ENCODE peak calls at places on chromosomes 5 and 9, in eight cellular contexts. One of them, this sample, is unnamed.

GRCh38 chr9:91795500-91796241 is 154.4 kb downstream of the ROR2 start:
- DNase-seq in OCI-LY7: no peak
- DNase-seq in WERI-Rb-1: no peak
- DNase-seq in fibroblast of pulmonary artery: no peak
- DNase-seq in GM23338: no peak
- DNase-seq in heart left ventricle: no peak
- DNase-seq in tibial nerve: no peak
- DNase-seq in H1: no peak
- DNase-seq in this sample: no peak

GRCh38 chr5:169165052-169165451 is 135.9 kb downstream of the SLIT3 start:
- DNase-seq in OCI-LY7: no peak
- DNase-seq in WERI-Rb-1: no peak
- DNase-seq in fibroblast of pulmonary artery: no peak
- DNase-seq in GM23338: no peak
- DNase-seq in heart left ventricle: no peak
- DNase-seq in tibial nerve: no peak
- DNase-seq in H1: no peak
- DNase-seq in this sample: no peak

GRCh38 chr9:129746092-129746760 is 6.6 kb downstream of the PTGES start:
- DNase-seq in OCI-LY7: no peak
- DNase-seq in WERI-Rb-1: no peak
- DNase-seq in fibroblast of pulmonary artery: no peak
- DNase-seq in GM23338: no peak
- DNase-seq in heart left ventricle: no peak
- DNase-seq in tibial nerve: no peak
- DNase-seq in H1: no peak
- DNase-seq in this sample: no peak

GRCh38 chr5:136174021-136174659 is 18.8 kb downstream of the SMIM32 start:
- DNase-seq in OCI-LY7: peak; percentile 76
- DNase-seq in WERI-Rb-1: no peak
- DNase-seq in fibroblast of pulmonary artery: peak; percentile 80
- DNase-seq in GM23338: peak; percentile 67
- DNase-seq in heart left ventricle: no peak
- DNase-seq in tibial nerve: no peak
- DNase-seq in H1: no peak
- DNase-seq in this sample: peak; percentile 60

GRCh38 chr5:102792705-102793104 is 37.6 kb downstream of the PAM start:
- DNase-seq in OCI-LY7: peak; percentile 4
- DNase-seq in WERI-Rb-1: no peak
- DNase-seq in fibroblast of pulmonary artery: peak; percentile 38
- DNase-seq in GM23338: peak; percentile 42
- DNase-seq in heart left ventricle: no peak
- DNase-seq in tibial nerve: no peak
- DNase-seq in H1: no peak
- DNase-seq in this sample: peak; percentile 29

GRCh38 chr5:10688651-10689171 is 72.3 kb downstream of the DAP start:
- DNase-seq in OCI-LY7: no peak
- DNase-seq in WERI-Rb-1: no peak
- DNase-seq in fibroblast of pulmonary artery: no peak
- DNase-seq in GM23338: no peak
- DNase-seq in heart left ventricle: no peak
- DNase-seq in tibial nerve: no peak
- DNase-seq in H1: no peak
- DNase-seq in this sample: no peak

GRCh38 chr5:127288676-127289075 is 1.9 kb upstream of the MEGF10 start:
- DNase-seq in OCI-LY7: no peak
- DNase-seq in WERI-Rb-1: no peak
- DNase-seq in fibroblast of pulmonary artery: no peak
- DNase-seq in GM23338: no peak
- DNase-seq in heart left ventricle: no peak
- DNase-seq in tibial nerve: no peak
- DNase-seq in H1: no peak
- DNase-seq in this sample: no peak

GRCh38 chr9:86705474-86705873 is 241.8 kb downstream of the GAS1 start:
- DNase-seq in OCI-LY7: no peak
- DNase-seq in WERI-Rb-1: no peak
- DNase-seq in fibroblast of pulmonary artery: no peak
- DNase-seq in GM23338: no peak
- DNase-seq in heart left ventricle: no peak
- DNase-seq in tibial nerve: no peak
- DNase-seq in H1: no peak
- DNase-seq in this sample: no peak

GRCh38 chr5:176365663-176366574 is 632 bp downstream of the ARL10 start:
- DNase-seq in OCI-LY7: no peak
- DNase-seq in WERI-Rb-1: no peak
- DNase-seq in fibroblast of pulmonary artery: peak; percentile 27
- DNase-seq in GM23338: peak; percentile 83
- DNase-seq in heart left ventricle: peak; percentile 58
- DNase-seq in tibial nerve: no peak
- DNase-seq in H1: peak; percentile 81
- DNase-seq in this sample: no peak

GRCh38 chr5:168314735-168315411 is 23.4 kb downstream of the WWC1 start:
- DNase-seq in OCI-LY7: no peak
- DNase-seq in WERI-Rb-1: no peak
- DNase-seq in fibroblast of pulmonary artery: peak; percentile 84
- DNase-seq in GM23338: peak; percentile 59
- DNase-seq in heart left ventricle: no peak
- DNase-seq in tibial nerve: no peak
- DNase-seq in H1: no peak
- DNase-seq in this sample: no peak

GRCh38 chr5:168706655-168707069 is 127.5 kb upstream of the PANK3 start:
- DNase-seq in OCI-LY7: peak; percentile 4
- DNase-seq in WERI-Rb-1: peak; percentile 51
- DNase-seq in fibroblast of pulmonary artery: peak; percentile 56
- DNase-seq in GM23338: peak; percentile 79
- DNase-seq in heart left ventricle: no peak
- DNase-seq in tibial nerve: no peak
- DNase-seq in H1: peak; percentile 58
- DNase-seq in this sample: peak; percentile 53

GRCh38 chr9:74498616-74499095 is 1.5 kb downstream of the RORB start:
- DNase-seq in OCI-LY7: no peak
- DNase-seq in WERI-Rb-1: no peak
- DNase-seq in fibroblast of pulmonary artery: no peak
- DNase-seq in GM23338: peak; percentile 39
- DNase-seq in heart left ventricle: no peak
- DNase-seq in tibial nerve: no peak
- DNase-seq in H1: peak; percentile 71
- DNase-seq in this sample: no peak

GRCh38 chr5:139686356-139686918 is 38.3 kb downstream of the CXXC5 start:
- DNase-seq in OCI-LY7: peak; percentile 44
- DNase-seq in WERI-Rb-1: no peak
- DNase-seq in fibroblast of pulmonary artery: no peak
- DNase-seq in GM23338: no peak
- DNase-seq in heart left ventricle: no peak
- DNase-seq in tibial nerve: no peak
- DNase-seq in H1: no peak
- DNase-seq in this sample: no peak

GRCh38 chr5:139683295-139684271 is 35.4 kb downstream of the CXXC5 start:
- DNase-seq in OCI-LY7: no peak
- DNase-seq in WERI-Rb-1: no peak
- DNase-seq in fibroblast of pulmonary artery: no peak
- DNase-seq in GM23338: no peak
- DNase-seq in heart left ventricle: no peak
- DNase-seq in tibial nerve: no peak
- DNase-seq in H1: no peak
- DNase-seq in this sample: no peak

GRCh38 chr5:139684350-139684880 is 36.3 kb downstream of the CXXC5 start:
- DNase-seq in OCI-LY7: no peak
- DNase-seq in WERI-Rb-1: no peak
- DNase-seq in fibroblast of pulmonary artery: no peak
- DNase-seq in GM23338: no peak
- DNase-seq in heart left ventricle: no peak
- DNase-seq in tibial nerve: no peak
- DNase-seq in H1: no peak
- DNase-seq in this sample: no peak

GRCh38 chr5:139685886-139686285 is 37.7 kb downstream of the CXXC5 start:
- DNase-seq in OCI-LY7: no peak
- DNase-seq in WERI-Rb-1: no peak
- DNase-seq in fibroblast of pulmonary artery: no peak
- DNase-seq in GM23338: no peak
- DNase-seq in heart left ventricle: no peak
- DNase-seq in tibial nerve: no peak
- DNase-seq in H1: no peak
- DNase-seq in this sample: no peak

GRCh38 chr5:139684881-139685749 is 37.0 kb downstream of the CXXC5 start:
- DNase-seq in OCI-LY7: no peak
- DNase-seq in WERI-Rb-1: no peak
- DNase-seq in fibroblast of pulmonary artery: no peak
- DNase-seq in GM23338: peak; percentile 43
- DNase-seq in heart left ventricle: peak; percentile 49
- DNase-seq in tibial nerve: no peak
- DNase-seq in H1: no peak
- DNase-seq in this sample: no peak
- TF ChIP-seq CTCF in OCI-LY7: peak; percentile 62
- TF ChIP-seq CTCF in WERI-Rb-1: peak; percentile 46
- TF ChIP-seq CTCF in fibroblast of pulmonary artery: no peak
- TF ChIP-seq CTCF in GM23338: peak; percentile 59
- TF ChIP-seq CTCF in heart left ventricle: no peak
- TF ChIP-seq CTCF in tibial nerve: no peak
- TF ChIP-seq CTCF in H1: no peak
- TF ChIP-seq CTCF in this sample: no peak

GRCh38 chr5:40442346-40442745 is 237.4 kb upstream of the PTGER4 start:
- DNase-seq in OCI-LY7: no peak
- DNase-seq in WERI-Rb-1: no peak
- DNase-seq in fibroblast of pulmonary artery: peak; percentile 35
- DNase-seq in GM23338: no peak
- DNase-seq in heart left ventricle: no peak
- DNase-seq in tibial nerve: no peak
- DNase-seq in H1: no peak
- DNase-seq in this sample: no peak
- H3K4me3 ChIP-seq in OCI-LY7: no peak overlapping the region
- H3K4me3 ChIP-seq in WERI-Rb-1: no peak overlapping the region
- H3K4me3 ChIP-seq in fibroblast of pulmonary artery: no peak overlapping the region
- H3K4me3 ChIP-seq in GM23338: no peak overlapping the region
- H3K4me3 ChIP-seq in heart left ventricle: no peak overlapping the region
- H3K4me3 ChIP-seq in tibial nerve: no peak overlapping the region
- H3K4me3 ChIP-seq in H1: no peak overlapping the region
- H3K4me3 ChIP-seq in this sample: no peak overlapping the region

DNA sequence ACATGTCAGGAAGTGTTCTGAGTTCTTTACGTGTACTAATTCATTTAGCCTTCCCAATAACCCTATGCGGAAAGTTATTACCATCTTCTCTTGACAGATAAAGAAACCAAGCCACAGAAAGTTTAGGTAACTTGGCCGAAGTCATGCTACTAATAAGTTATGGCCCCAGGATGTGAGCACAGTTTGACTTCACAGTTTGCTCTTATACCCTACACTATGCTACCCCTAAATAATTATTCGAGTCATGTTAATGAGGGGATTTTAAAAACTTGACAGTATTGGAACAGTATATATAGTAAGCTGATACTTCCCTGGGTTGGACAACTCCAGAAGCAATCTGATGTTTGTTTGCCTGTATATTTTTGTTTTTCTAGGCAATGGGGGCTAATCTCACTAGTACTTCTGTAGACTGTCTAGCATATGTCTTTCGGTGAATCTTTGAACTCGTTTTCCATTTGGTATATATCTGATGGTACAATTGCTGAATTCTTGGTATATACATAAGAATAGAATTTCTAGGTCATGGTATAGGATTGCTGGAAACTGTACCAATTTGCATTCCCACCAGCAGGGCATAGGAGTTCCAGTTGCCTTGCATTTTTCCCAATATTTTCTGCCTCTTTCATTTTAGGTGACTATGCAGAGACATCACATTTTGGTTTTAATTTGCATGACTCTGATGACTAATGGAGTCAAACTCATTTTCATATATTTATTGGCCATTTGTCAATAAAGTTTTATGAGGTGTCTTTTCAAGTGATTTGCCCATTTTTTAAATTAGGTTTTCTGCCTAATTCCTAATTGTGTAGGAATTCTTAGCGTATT is 29.2 kb upstream of the PDCD1LG2 start:
- DNase-seq in OCI-LY7: no peak
- DNase-seq in WERI-Rb-1: no peak
- DNase-seq in fibroblast of pulmonary artery: no peak
- DNase-seq in GM23338: no peak
- DNase-seq in heart left ventricle: no peak
- DNase-seq in tibial nerve: no peak
- DNase-seq in H1: no peak
- DNase-seq in this sample: no peak
- TF ChIP-seq CTCF in OCI-LY7: no peak
- TF ChIP-seq CTCF in WERI-Rb-1: no peak
- TF ChIP-seq CTCF in fibroblast of pulmonary artery: peak; percentile 25
- TF ChIP-seq CTCF in GM23338: no peak
- TF ChIP-seq CTCF in heart left ventricle: no peak
- TF ChIP-seq CTCF in tibial nerve: no peak
- TF ChIP-seq CTCF in H1: no peak
- TF ChIP-seq CTCF in this sample: no peak

GRCh38 chr9:136997355-136997754 is 987 bp upstream of the CLIC3 start:
- DNase-seq in OCI-LY7: no peak
- DNase-seq in WERI-Rb-1: no peak
- DNase-seq in fibroblast of pulmonary artery: no peak
- DNase-seq in GM23338: no peak
- DNase-seq in heart left ventricle: no peak
- DNase-seq in tibial nerve: no peak
- DNase-seq in H1: no peak
- DNase-seq in this sample: no peak

GRCh38 chr9:136997830-136998234 is 1.5 kb upstream of the CLIC3 start:
- DNase-seq in OCI-LY7: no peak
- DNase-seq in WERI-Rb-1: no peak
- DNase-seq in fibroblast of pulmonary artery: no peak
- DNase-seq in GM23338: no peak
- DNase-seq in heart left ventricle: no peak
- DNase-seq in tibial nerve: no peak
- DNase-seq in H1: no peak
- DNase-seq in this sample: peak; percentile 44

GRCh38 chr9:137002646-137003041 is 6.3 kb upstream of the CLIC3 start:
- DNase-seq in OCI-LY7: no peak
- DNase-seq in WERI-Rb-1: no peak
- DNase-seq in fibroblast of pulmonary artery: no peak
- DNase-seq in GM23338: no peak
- DNase-seq in heart left ventricle: no peak
- DNase-seq in tibial nerve: no peak
- DNase-seq in H1: no peak
- DNase-seq in this sample: no peak

GRCh38 chr9:137001857-137002645 is 5.7 kb upstream of the CLIC3 start:
- DNase-seq in OCI-LY7: no peak
- DNase-seq in WERI-Rb-1: no peak
- DNase-seq in fibroblast of pulmonary artery: no peak
- DNase-seq in GM23338: no peak
- DNase-seq in heart left ventricle: no peak
- DNase-seq in tibial nerve: no peak
- DNase-seq in H1: no peak
- DNase-seq in this sample: no peak

DNA sequence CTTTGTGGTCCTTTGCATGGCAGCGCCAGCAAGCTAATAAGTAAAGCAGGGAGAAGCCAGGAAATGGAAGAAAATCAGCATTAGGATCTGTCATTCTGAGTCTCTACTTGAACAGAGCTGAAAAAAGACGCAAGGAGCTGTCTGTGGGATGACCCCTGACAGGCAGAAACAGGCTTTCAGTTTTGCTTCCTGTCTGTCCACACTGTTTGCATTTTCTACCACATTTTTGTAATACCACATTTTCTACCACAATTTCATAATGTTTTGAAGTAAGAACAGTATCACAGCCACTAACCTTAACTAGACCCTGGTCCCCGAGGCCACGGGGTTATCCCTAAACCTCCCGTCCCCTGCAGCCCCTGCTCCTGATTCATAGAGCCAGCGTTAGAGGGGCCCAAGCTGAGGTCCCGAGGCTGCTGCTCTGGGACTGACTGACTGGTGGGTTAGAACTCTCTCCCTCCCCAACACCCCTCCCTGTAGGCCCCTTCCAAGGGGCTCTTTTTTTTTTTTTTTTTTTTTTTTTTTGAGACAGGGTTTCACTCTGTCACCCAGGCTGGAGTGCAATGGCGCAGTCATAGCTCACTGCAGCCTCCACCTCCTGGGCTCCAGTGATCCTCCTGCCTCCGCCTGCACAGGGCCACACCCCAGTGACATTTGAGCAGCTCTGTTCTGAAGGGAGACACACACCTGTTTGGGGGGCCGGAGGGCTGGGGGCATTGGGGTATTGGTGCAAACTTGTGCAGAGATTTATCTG is 4.0 kb upstream of the CLIC3 start:
- DNase-seq in OCI-LY7: peak; percentile 49
- DNase-seq in WERI-Rb-1: no peak
- DNase-seq in fibroblast of pulmonary artery: peak; percentile 54
- DNase-seq in GM23338: no peak
- DNase-seq in heart left ventricle: no peak
- DNase-seq in tibial nerve: no peak
- DNase-seq in H1: no peak
- DNase-seq in this sample: peak; percentile 89
- H3K4me3 ChIP-seq in OCI-LY7: peak overlapping the region; percentile 1
- H3K4me3 ChIP-seq in WERI-Rb-1: no peak overlapping the region
- H3K4me3 ChIP-seq in fibroblast of pulmonary artery: no peak overlapping the region
- H3K4me3 ChIP-seq in GM23338: no peak overlapping the region
- H3K4me3 ChIP-seq in heart left ventricle: no peak overlapping the region
- H3K4me3 ChIP-seq in tibial nerve: no peak overlapping the region
- H3K4me3 ChIP-seq in H1: no peak overlapping the region
- H3K4me3 ChIP-seq in this sample: peak overlapping the region; percentile 20